ENCODE peak calls at places on chromosomes 1 and 21, in nine cellular contexts. M, V, I, A, G, K, B, Y and W are unnamed samples.

GRCh38 chr1:99469641-99470040 is 176.3 kb upstream of the PALMD start:
- DNase-seq in M (peak), V (no peak), I (no peak), A (no peak), G (no peak), K (no peak), B (no peak), Y (no peak), W (no peak)

GRCh38 chr1:93179886-93180722 is at the start of gene TMED5:
- DNase-seq in M (peak), V (peak), I (peak), A (peak), G (peak), K (peak), B (peak), Y (peak), W (peak)

GRCh38 chr1:23111600-23112535 is 56.8 kb downstream of the LUZP1 start:
- DNase-seq in M (peak), V (no peak), I (no peak), A (no peak), G (no peak), K (no peak), B (no peak), Y (no peak), W (no peak)

GRCh38 chr1:162905759-162906158 is 44.8 kb upstream of the CCDC190 start:
- DNase-seq in M (peak), V (no peak), I (peak), A (no peak), G (peak), K (no peak), B (no peak), Y (no peak), W (no peak)

GRCh38 chr1:222105861-222106260 is 364.0 kb upstream of the DUSP10 start:
- DNase-seq in M (no peak), V (no peak), I (no peak), A (no peak), G (no peak), K (no peak), B (no peak), Y (no peak), W (no peak)

GRCh38 chr21:34351786-34352241 is 12.0 kb upstream of the KCNE2 start:
- DNase-seq in M (peak), V (peak), I (no peak), A (no peak), G (peak), K (peak), B (peak), Y (no peak), W (no peak)

GRCh38 chr21:17925900-17926299 is 106.7 kb upstream of the C21orf91 start:
- DNase-seq in M (peak), V (no peak), I (no peak), A (no peak), G (no peak), K (peak), B (no peak), Y (no peak), W (no peak)

GRCh38 chr1:30929135-30929889 is 20.8 kb upstream of the SDC3 start:
- DNase-seq in M (peak), V (peak), I (no peak), A (no peak), G (no peak), K (peak), B (no peak), Y (no peak), W (peak)

GRCh38 chr1:18714404-18715175 is 83.9 kb downstream of the PAX7 start:
- DNase-seq in M (no peak), V (no peak), I (no peak), A (no peak), G (no peak), K (no peak), B (no peak), Y (no peak), W (no peak)

GRCh38 chr1:93004566-93005251 is 43.4 kb upstream of the DIPK1A start:
- DNase-seq in M (no peak), V (no peak), I (no peak), A (no peak), G (no peak), K (peak), B (no peak), Y (no peak), W (no peak)